ENCODE peak calls at places on chromosomes 5 and 9, in four cellular contexts. One of them, this sample, is unnamed.

GRCh38 chr5:157189223-157189622 is 8.6 kb downstream of the ITK start:
- DNase-seq in H1: no peak
- DNase-seq in mesendoderm: no peak
- DNase-seq in IMR-90: no peak
- DNase-seq in this sample: no peak

GRCh38 chr5:153147891-153148623 is 342.4 kb upstream of the GRIA1 start:
- DNase-seq in H1: no peak
- DNase-seq in mesendoderm: peak
- DNase-seq in IMR-90: no peak
- DNase-seq in this sample: peak

GRCh38 chr5:16539169-16539666 is 73.6 kb upstream of the ZNF622 start:
- DNase-seq in mesendoderm: no peak
- DNase-seq in H1: no peak
- DNase-seq in IMR-90: peak
- DNase-seq in this sample: no peak

GRCh38 chr9:98700801-98701200 is 7.9 kb downstream of the GABBR2 start:
- DNase-seq in IMR-90: no peak
- DNase-seq in H1: no peak
- DNase-seq in mesendoderm: no peak
- DNase-seq in this sample: no peak

GRCh38 chr9:120571443-120572257 is 8.3 kb downstream of the CDK5RAP2 start:
- DNase-seq in H1: no peak
- DNase-seq in mesendoderm: no peak
- DNase-seq in IMR-90: peak
- DNase-seq in this sample: no peak

GRCh38 chr9:123914517-123915199 is 15.3 kb downstream of the DENND1A start:
- DNase-seq in IMR-90: no peak
- DNase-seq in mesendoderm: no peak
- DNase-seq in H1: no peak
- DNase-seq in this sample: no peak

GRCh38 chr5:139912158-139912557 is 116.5 kb downstream of the PSD2 start:
- DNase-seq in mesendoderm: no peak
- DNase-seq in H1: no peak
- DNase-seq in IMR-90: no peak
- DNase-seq in this sample: no peak

GRCh38 chr5:98492258-98492657 is 281.2 kb upstream of the RGMB start:
- DNase-seq in mesendoderm: no peak
- DNase-seq in H1: no peak
- DNase-seq in IMR-90: no peak
- DNase-seq in this sample: no peak

GRCh38 chr5:120139039-120139438 is 325.1 kb upstream of the PRR16 start:
- DNase-seq in H1: no peak
- DNase-seq in IMR-90: peak
- DNase-seq in mesendoderm: no peak
- DNase-seq in this sample: no peak

GRCh38 chr5:91297994-91298393 is 85.1 kb downstream of the ARRDC3 start:
- DNase-seq in H1: no peak
- DNase-seq in mesendoderm: peak
- DNase-seq in IMR-90: no peak
- DNase-seq in this sample: no peak
- H3K56ac ChIP-seq in H1: no peak
- H3K56ac ChIP-seq in mesendoderm: no peak
- H3K56ac ChIP-seq in IMR-90: no peak
- H3K56ac ChIP-seq in this sample: no peak

GRCh38 chr9:131714161-131714646 is 25.7 kb downstream of the RAPGEF1 start:
- DNase-seq in mesendoderm: no peak
- DNase-seq in H1: no peak
- DNase-seq in IMR-90: peak
- DNase-seq in this sample: no peak
- H3K56ac ChIP-seq in mesendoderm: no peak
- H3K56ac ChIP-seq in H1: no peak
- H3K56ac ChIP-seq in IMR-90: peak
- H3K56ac ChIP-seq in this sample: no peak

DNA sequence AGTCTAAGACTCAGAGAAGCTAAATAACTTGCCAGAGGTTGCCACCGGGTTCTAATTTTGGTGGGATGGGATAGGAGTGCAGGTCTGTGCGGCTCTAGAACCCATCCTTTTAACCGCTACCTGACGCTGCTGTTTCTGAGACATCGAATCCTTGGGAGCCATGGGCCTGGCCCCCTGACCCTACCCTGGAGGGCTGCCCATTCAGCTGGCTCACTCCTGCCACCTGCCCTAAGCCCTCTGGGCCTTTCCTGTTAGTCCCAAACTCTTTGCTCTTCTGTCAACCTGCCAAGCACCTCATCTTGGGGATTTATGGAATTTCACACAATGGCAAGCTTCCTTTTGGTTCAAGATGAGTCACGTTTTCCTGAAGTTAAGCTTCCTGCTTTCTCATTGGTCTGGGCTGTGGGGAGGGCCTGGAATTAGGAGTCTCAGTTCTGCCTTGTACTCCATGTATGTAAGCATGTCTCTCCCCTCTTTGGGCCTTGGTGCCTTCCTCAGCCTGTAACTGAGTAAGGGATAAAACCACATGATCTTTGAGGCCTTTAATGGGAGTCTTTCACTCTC is 26.6 kb downstream of the ENHO start:
- DNase-seq in H1: no peak
- DNase-seq in IMR-90: no peak
- DNase-seq in mesendoderm: peak
- DNase-seq in this sample: no peak
- H3K56ac ChIP-seq in H1: no peak
- H3K56ac ChIP-seq in IMR-90: no peak
- H3K56ac ChIP-seq in mesendoderm: no peak
- H3K56ac ChIP-seq in this sample: no peak

GRCh38 chr5:132134384-132134783 is 60.8 kb downstream of the CSF2 start:
- DNase-seq in mesendoderm: peak
- DNase-seq in H1: no peak
- DNase-seq in IMR-90: peak
- DNase-seq in this sample: no peak

GRCh38 chr5:132130918-132131715 is 57.5 kb downstream of the CSF2 start:
- DNase-seq in IMR-90: no peak
- DNase-seq in H1: no peak
- DNase-seq in mesendoderm: no peak
- DNase-seq in this sample: no peak

GRCh38 chr5:132136906-132137305 is 63.3 kb downstream of the CSF2 start:
- DNase-seq in mesendoderm: no peak
- DNase-seq in IMR-90: peak
- DNase-seq in H1: no peak
- DNase-seq in this sample: no peak

DNA sequence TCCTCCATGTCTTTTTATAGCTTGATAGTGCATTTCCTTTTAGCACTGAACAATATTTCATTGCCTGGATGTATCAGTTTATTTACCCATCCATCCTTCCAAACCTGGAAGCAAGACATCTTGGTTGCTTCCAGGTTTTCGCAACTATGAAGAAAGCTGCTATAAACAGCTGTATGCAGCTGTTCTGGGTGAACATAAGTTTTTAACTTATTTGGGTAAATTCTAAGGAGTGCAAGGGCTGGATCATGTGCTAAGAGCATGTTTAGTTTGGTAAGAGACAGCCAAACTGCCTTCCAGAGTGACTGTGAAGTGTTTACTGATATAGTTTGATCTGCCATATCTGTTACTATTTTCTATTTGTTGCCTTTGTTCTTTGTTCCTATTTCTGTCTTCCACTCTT is 58.5 kb downstream of the CSF2 start:
- DNase-seq in H1: no peak
- DNase-seq in mesendoderm: no peak
- DNase-seq in IMR-90: no peak
- DNase-seq in this sample: no peak
- H3K56ac ChIP-seq in H1: no peak
- H3K56ac ChIP-seq in mesendoderm: no peak
- H3K56ac ChIP-seq in IMR-90: no peak
- H3K56ac ChIP-seq in this sample: no peak

DNA sequence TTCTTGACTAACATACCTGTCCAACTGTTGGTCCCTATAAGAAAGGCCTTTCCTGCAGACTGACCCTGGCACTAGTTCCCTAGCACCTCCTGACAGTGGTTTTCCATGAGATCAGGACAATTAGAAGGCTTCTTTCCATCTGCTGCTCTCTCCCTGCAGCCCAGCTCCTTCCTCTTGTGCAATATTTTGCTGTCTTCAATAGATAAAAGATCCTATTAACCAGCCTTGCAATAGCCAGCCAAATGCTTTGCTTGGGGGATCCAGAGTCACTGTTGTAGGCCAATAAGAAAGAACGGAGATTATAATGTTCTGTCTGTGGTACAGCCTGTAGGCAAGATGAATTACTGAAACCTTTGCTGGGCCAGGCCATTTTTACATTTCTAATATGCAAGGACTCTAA is 18.4 kb upstream of the NME5 start:
- DNase-seq in H1: no peak
- DNase-seq in mesendoderm: no peak
- DNase-seq in IMR-90: no peak
- DNase-seq in this sample: no peak
- H3K56ac ChIP-seq in H1: no peak
- H3K56ac ChIP-seq in mesendoderm: no peak
- H3K56ac ChIP-seq in IMR-90: no peak
- H3K56ac ChIP-seq in this sample: no peak

GRCh38 chr5:26889810-26890209 is 148.6 kb downstream of the CDH9 start:
- DNase-seq in H1: no peak
- DNase-seq in mesendoderm: peak
- DNase-seq in IMR-90: no peak
- DNase-seq in this sample: no peak

GRCh38 chr5:26893078-26893477 is 145.3 kb downstream of the CDH9 start:
- DNase-seq in mesendoderm: no peak
- DNase-seq in H1: no peak
- DNase-seq in IMR-90: no peak
- DNase-seq in this sample: no peak

GRCh38 chr5:26894719-26895263 is 143.6 kb downstream of the CDH9 start:
- DNase-seq in mesendoderm: no peak
- DNase-seq in H1: no peak
- DNase-seq in IMR-90: no peak
- DNase-seq in this sample: no peak
- H3K56ac ChIP-seq in mesendoderm: no peak
- H3K56ac ChIP-seq in H1: no peak
- H3K56ac ChIP-seq in IMR-90: no peak
- H3K56ac ChIP-seq in this sample: no peak

This sample was measured in H9.